ENCODE peak calls at places on chromosomes 6 and 20, in eight cellular contexts. H is type B pancreatic cell; S is HCEC 1CT; E is Calu3; M is NCI-H1436; T is ureter; D is stimulated activated CD4-positive, alpha-beta T cell treated with anti-CD3 and anti-CD28 coated beads, Interleukin-15, amount 100 ng/mL, for 24 hours; C is NAMALWA. J is an unnamed sample.
A peak's percentile ranks its signal among the peaks of the same experiment; 100 is the strongest.

GRCh38 chr6:52328721-52329120 is 33.2 kb upstream of the PAQR8 start:
- DNase-seq in D (no peak), H (no peak), C (no peak), M (peak; percentile 15), S (no peak), E (no peak), T (no peak), J (no peak)

GRCh38 chr6:3334579-3334978 is 75.8 kb downstream of the PSMG4 start:
- DNase-seq in H (no peak), E (no peak), D (no peak), T (no peak), S (no peak), M (no peak), C (no peak), J (no peak)

GRCh38 chr6:43246301-43247114 is 3.2 kb downstream of the TTBK1 start:
- DNase-seq in S (no peak), M (no peak), H (no peak), D (peak; percentile 53), E (peak; percentile 84), C (peak; percentile 62), T (no peak), J (no peak)

GRCh38 chr20:43942661-43943285 is 28.1 kb downstream of the TOX2 start:
- DNase-seq in M (no peak), H (no peak), C (peak; percentile 25), T (no peak), D (peak; percentile 14), S (peak; percentile 68), E (peak; percentile 47), J (peak; percentile 64)

GRCh38 chr6:105380634-105381033 is 22.2 kb downstream of the PREP start:
- DNase-seq in C (no peak), D (no peak), E (no peak), H (no peak), M (no peak), T (no peak), S (no peak), J (no peak)

GRCh38 chr20:49674383-49675352 is 39.0 kb downstream of the B4GALT5 start:
- DNase-seq in S (peak; percentile 51), H (no peak), E (no peak), M (no peak), C (no peak), D (no peak), T (no peak), J (peak; percentile 76)

GRCh38 chr6:68128211-68128610 is 506.9 kb upstream of the ADGRB3 start:
- DNase-seq in D (no peak), E (no peak), M (no peak), T (no peak), S (no peak), C (no peak), H (no peak), J (no peak)

GRCh38 chr6:42618686-42619085 is 54.9 kb downstream of the UBR2 start:
- DNase-seq in S (peak; percentile 76), M (no peak), E (no peak), T (no peak), C (no peak), D (no peak), H (no peak), J (no peak)

GRCh38 chr6:137223370-137224131 is 4.4 kb upstream of the IFNGR1 start:
- DNase-seq in D (no peak), S (no peak), H (no peak), M (no peak), C (peak; percentile 33), T (peak; percentile 70), E (peak; percentile 12), J (peak; percentile 95)

GRCh38 chr6:150930816-150931215 is 65.3 kb downstream of the MTHFD1L start:
- DNase-seq in D (no peak), T (no peak), S (peak; percentile 67), C (no peak), H (no peak), M (no peak), E (no peak), J (no peak)

GRCh38 chr6:14499804-14500203 is 382.2 kb downstream of the CD83 start:
- DNase-seq in H (no peak), S (peak; percentile 85), D (no peak), E (no peak), T (no peak), C (no peak), M (no peak), J (no peak)

GRCh38 chr20:2942439-2942838 is 69.2 kb downstream of the PTPRA start:
- DNase-seq in M (no peak), H (no peak), D (no peak), S (no peak), C (no peak), E (no peak), T (no peak), J (no peak)

GRCh38 chr6:89117285-89118108 is at the start of gene SRSF12:
- DNase-seq in T (no peak), C (no peak), S (peak; percentile 9), H (peak; percentile 75), D (peak; percentile 57), E (peak; percentile 54), M (peak; percentile 33), J (peak; percentile 34)

GRCh38 chr6:151805286-151805840 is 2.1 kb upstream of the ESR1 start:
- DNase-seq in S (no peak), M (no peak), T (no peak), C (no peak), E (no peak), H (no peak), D (no peak), J (no peak)

GRCh38 chr20:58640446-58640845 is 10.6 kb upstream of the STX16 start:
- DNase-seq in E (no peak), T (no peak), S (peak; percentile 24), M (no peak), D (no peak), C (no peak), H (no peak), J (peak; percentile 50)

GRCh38 chr20:37223053-37223452 is 38.6 kb downstream of the GHRH start:
- DNase-seq in D (no peak), E (no peak), T (no peak), C (no peak), M (no peak), S (peak; percentile 92), H (no peak), J (peak; percentile 46)

GRCh38 chr6:40541556-40542174 is 45.5 kb downstream of the LRFN2 start:
- DNase-seq in E (no peak), M (no peak), D (no peak), T (no peak), S (no peak), C (no peak), H (no peak), J (no peak)

GRCh38 chr20:37545516-37545915 is 17.8 kb upstream of the BLCAP start:
- DNase-seq in M (no peak), T (no peak), S (no peak), E (no peak), H (no peak), D (no peak), C (no peak), J (no peak)

GRCh38 chr6:92023410-92023940 is 1395.9 kb downstream of the EPHA7 start:
- DNase-seq in D (no peak), E (no peak), C (no peak), H (no peak), M (no peak), T (no peak), S (no peak), J (no peak)

GRCh38 chr20:35369804-35370203 is 42.0 kb downstream of the UQCC1 start:
- DNase-seq in T (no peak), C (no peak), M (no peak), S (no peak), H (no peak), D (no peak), E (no peak), J (no peak)

GRCh38 chr20:14997791-14998190 is 660.4 kb upstream of the FLRT3 start:
- DNase-seq in T (no peak), M (no peak), S (no peak), H (no peak), D (no peak), C (no peak), E (no peak), J (peak; percentile 90)

GRCh38 chr20:49851991-49852390 is 39.4 kb downstream of the SLC9A8 start:
- DNase-seq in T (no peak), S (no peak), E (no peak), C (no peak), D (no peak), H (no peak), M (no peak), J (no peak)

GRCh38 chr20:11045412-11046175 is 371.8 kb upstream of the JAG1 start:
- DNase-seq in E (no peak), C (no peak), H (no peak), D (no peak), T (no peak), M (no peak), S (no peak), J (no peak)

GRCh38 chr20:46809961-46810360 is 84.7 kb upstream of the EYA2 start:
- DNase-seq in C (no peak), H (no peak), T (no peak), M (no peak), S (no peak), D (no peak), E (no peak), J (no peak)

GRCh38 chr6:143742070-143742954 is 64.5 kb downstream of the PHACTR2 start:
- DNase-seq in C (no peak), T (no peak), M (no peak), H (no peak), S (no peak), D (no peak), E (no peak), J (no peak)

GRCh38 chr20:35641743-35642142 is 23.0 kb downstream of the CPNE1 start:
- DNase-seq in T (no peak), E (no peak), M (no peak), H (no peak), C (no peak), S (no peak), D (no peak), J (no peak)

GRCh38 chr20:16672299-16672698 is 57.5 kb upstream of the SNRPB2 start:
- DNase-seq in M (no peak), S (no peak), T (no peak), D (no peak), C (no peak), H (no peak), E (no peak), J (no peak)